ENCODE peak calls at places on chromosomes 4 and X, in nine cellular contexts. One of them, this sample, is unnamed.

GRCh38 chrX:109281478-109282275 is 200.2 kb downstream of the GUCY2F start:
- DNase-seq in K562: peak; percentile 0
- DNase-seq in sigmoid colon: no peak
- DNase-seq in endothelial cell of umbilical vein: peak; percentile 65
- DNase-seq in vagina: no peak
- DNase-seq in Panc1: no peak
- DNase-seq in transverse colon: peak; percentile 9
- DNase-seq in SK-N-SH: no peak
- DNase-seq in stomach: peak; percentile 56
- DNase-seq in this sample: no peak

GRCh38 chrX:153414838-153415552 is 3.7 kb downstream of the ZFP92 start:
- DNase-seq in K562: no peak
- DNase-seq in sigmoid colon: no peak
- DNase-seq in endothelial cell of umbilical vein: no peak
- DNase-seq in vagina: no peak
- DNase-seq in Panc1: no peak
- DNase-seq in transverse colon: no peak
- DNase-seq in SK-N-SH: no peak
- DNase-seq in stomach: no peak
- DNase-seq in this sample: no peak

GRCh38 chr4:112515278-112516075 is 503 bp downstream of the NEUROG2 start:
- DNase-seq in K562: peak; percentile 25
- DNase-seq in sigmoid colon: no peak
- DNase-seq in endothelial cell of umbilical vein: peak; percentile 40
- DNase-seq in vagina: no peak
- DNase-seq in Panc1: no peak
- DNase-seq in transverse colon: no peak
- DNase-seq in SK-N-SH: peak; percentile 75
- DNase-seq in stomach: no peak
- DNase-seq in this sample: no peak

GRCh38 chrX:40244980-40245379 is 147.2 kb upstream of the BCOR start:
- DNase-seq in K562: no peak
- DNase-seq in sigmoid colon: no peak
- DNase-seq in endothelial cell of umbilical vein: peak; percentile 77
- DNase-seq in vagina: no peak
- DNase-seq in Panc1: no peak
- DNase-seq in transverse colon: no peak
- DNase-seq in SK-N-SH: peak; percentile 68
- DNase-seq in stomach: no peak
- DNase-seq in this sample: no peak

GRCh38 chr4:174255790-174256189 is 27.7 kb downstream of the FBXO8 start:
- DNase-seq in K562: peak; percentile 30
- DNase-seq in sigmoid colon: no peak
- DNase-seq in endothelial cell of umbilical vein: no peak
- DNase-seq in vagina: no peak
- DNase-seq in Panc1: no peak
- DNase-seq in transverse colon: no peak
- DNase-seq in SK-N-SH: no peak
- DNase-seq in stomach: no peak
- DNase-seq in this sample: no peak

GRCh38 chr4:163548481-163549243 is 54.2 kb downstream of the TMA16 start:
- DNase-seq in K562: peak; percentile 49
- DNase-seq in sigmoid colon: no peak
- DNase-seq in endothelial cell of umbilical vein: peak; percentile 58
- DNase-seq in vagina: no peak
- DNase-seq in Panc1: no peak
- DNase-seq in transverse colon: no peak
- DNase-seq in SK-N-SH: peak; percentile 52
- DNase-seq in stomach: no peak
- DNase-seq in this sample: no peak

GRCh38 chrX:97384685-97385084 is 501.0 kb downstream of the RPA4 start:
- DNase-seq in K562: no peak
- DNase-seq in sigmoid colon: no peak
- DNase-seq in endothelial cell of umbilical vein: no peak
- DNase-seq in vagina: no peak
- DNase-seq in Panc1: no peak
- DNase-seq in transverse colon: no peak
- DNase-seq in SK-N-SH: no peak
- DNase-seq in stomach: no peak
- DNase-seq in this sample: no peak

GRCh38 chrX:106168107-106168506 is at the start of gene PWWP3B:
- DNase-seq in K562: peak; percentile 1
- DNase-seq in sigmoid colon: no peak
- DNase-seq in endothelial cell of umbilical vein: no peak
- DNase-seq in vagina: no peak
- DNase-seq in Panc1: no peak
- DNase-seq in transverse colon: peak; percentile 23
- DNase-seq in SK-N-SH: no peak
- DNase-seq in stomach: peak; percentile 65
- DNase-seq in this sample: peak; percentile 50

GRCh38 chr4:72857787-72858186 is 211.7 kb downstream of the COX18 start:
- DNase-seq in K562: no peak
- DNase-seq in sigmoid colon: no peak
- DNase-seq in endothelial cell of umbilical vein: no peak
- DNase-seq in vagina: no peak
- DNase-seq in Panc1: no peak
- DNase-seq in transverse colon: no peak
- DNase-seq in SK-N-SH: no peak
- DNase-seq in stomach: no peak
- DNase-seq in this sample: no peak

GRCh38 chrX:119391279-119391678 is 7.9 kb upstream of the SLC25A43 start:
- DNase-seq in K562: peak; percentile 24
- DNase-seq in sigmoid colon: no peak
- DNase-seq in endothelial cell of umbilical vein: peak; percentile 34
- DNase-seq in vagina: no peak
- DNase-seq in Panc1: no peak
- DNase-seq in transverse colon: peak; percentile 31
- DNase-seq in SK-N-SH: peak; percentile 26
- DNase-seq in stomach: peak; percentile 29
- DNase-seq in this sample: no peak

GRCh38 chrX:68568136-68568535 is 69.3 kb downstream of the YIPF6 start:
- DNase-seq in K562: no peak
- DNase-seq in sigmoid colon: no peak
- DNase-seq in endothelial cell of umbilical vein: no peak
- DNase-seq in vagina: no peak
- DNase-seq in Panc1: no peak
- DNase-seq in transverse colon: no peak
- DNase-seq in SK-N-SH: no peak
- DNase-seq in stomach: no peak
- DNase-seq in this sample: no peak

GRCh38 chr4:86247906-86248305 is 111.9 kb downstream of the MAPK10 start:
- DNase-seq in K562: no peak
- DNase-seq in sigmoid colon: no peak
- DNase-seq in endothelial cell of umbilical vein: no peak
- DNase-seq in vagina: no peak
- DNase-seq in Panc1: no peak
- DNase-seq in transverse colon: no peak
- DNase-seq in SK-N-SH: no peak
- DNase-seq in stomach: no peak
- DNase-seq in this sample: no peak

GRCh38 chrX:153905481-153906095 is 1.1 kb downstream of the AVPR2 start:
- DNase-seq in K562: no peak
- DNase-seq in sigmoid colon: no peak
- DNase-seq in endothelial cell of umbilical vein: no peak
- DNase-seq in vagina: no peak
- DNase-seq in Panc1: no peak
- DNase-seq in transverse colon: no peak
- DNase-seq in SK-N-SH: peak; percentile 29
- DNase-seq in stomach: no peak
- DNase-seq in this sample: no peak

GRCh38 chr4:162791321-162791720 is 375.4 kb downstream of the NAF1 start:
- DNase-seq in K562: no peak
- DNase-seq in sigmoid colon: no peak
- DNase-seq in endothelial cell of umbilical vein: no peak
- DNase-seq in vagina: no peak
- DNase-seq in Panc1: no peak
- DNase-seq in transverse colon: no peak
- DNase-seq in SK-N-SH: no peak
- DNase-seq in stomach: no peak
- DNase-seq in this sample: no peak

GRCh38 chr4:88439161-88439760 is 17.7 kb upstream of the HERC5 start:
- DNase-seq in K562: no peak
- DNase-seq in sigmoid colon: no peak
- DNase-seq in endothelial cell of umbilical vein: no peak
- DNase-seq in vagina: no peak
- DNase-seq in Panc1: no peak
- DNase-seq in transverse colon: no peak
- DNase-seq in SK-N-SH: no peak
- DNase-seq in stomach: no peak
- DNase-seq in this sample: peak; percentile 36

GRCh38 chr4:7491915-7492314 is 57.2 kb upstream of the PSAPL1 start:
- DNase-seq in K562: no peak
- DNase-seq in sigmoid colon: no peak
- DNase-seq in endothelial cell of umbilical vein: no peak
- DNase-seq in vagina: no peak
- DNase-seq in Panc1: no peak
- DNase-seq in transverse colon: no peak
- DNase-seq in SK-N-SH: no peak
- DNase-seq in stomach: no peak
- DNase-seq in this sample: no peak

DNA sequence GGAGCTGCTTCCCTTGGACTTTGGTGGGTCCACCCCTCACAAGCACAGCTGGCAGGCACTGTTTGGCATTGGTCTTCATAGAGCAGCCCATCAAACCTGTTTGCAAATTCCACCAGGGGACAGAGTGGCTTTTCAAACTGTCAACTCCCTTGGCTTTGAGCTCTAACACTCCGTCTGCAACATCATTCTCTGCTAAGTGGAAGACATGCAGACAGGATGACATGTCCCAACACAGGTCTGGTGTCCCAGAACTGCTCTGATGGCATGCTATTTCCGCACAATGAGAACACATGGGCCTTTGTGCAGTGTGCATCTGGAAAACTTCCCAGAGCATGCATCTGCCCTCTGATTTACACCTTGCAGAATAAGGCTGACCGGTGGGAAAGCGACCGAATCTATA is 212.7 kb upstream of the GYPA start:
- DNase-seq in K562: no peak
- DNase-seq in sigmoid colon: no peak
- DNase-seq in endothelial cell of umbilical vein: no peak
- DNase-seq in vagina: no peak
- DNase-seq in Panc1: no peak
- DNase-seq in transverse colon: no peak
- DNase-seq in SK-N-SH: no peak
- DNase-seq in stomach: no peak
- DNase-seq in this sample: peak; percentile 71
- TF ChIP-seq POLR2AphosphoS5 in K562: no peak
- TF ChIP-seq POLR2AphosphoS5 in sigmoid colon: no peak
- TF ChIP-seq POLR2AphosphoS5 in endothelial cell of umbilical vein: no peak
- TF ChIP-seq POLR2AphosphoS5 in vagina: no peak
- TF ChIP-seq POLR2AphosphoS5 in Panc1: no peak
- TF ChIP-seq POLR2AphosphoS5 in transverse colon: no peak
- TF ChIP-seq POLR2AphosphoS5 in SK-N-SH: no peak
- TF ChIP-seq POLR2AphosphoS5 in stomach: no peak
- TF ChIP-seq POLR2AphosphoS5 in this sample: no peak

DNA sequence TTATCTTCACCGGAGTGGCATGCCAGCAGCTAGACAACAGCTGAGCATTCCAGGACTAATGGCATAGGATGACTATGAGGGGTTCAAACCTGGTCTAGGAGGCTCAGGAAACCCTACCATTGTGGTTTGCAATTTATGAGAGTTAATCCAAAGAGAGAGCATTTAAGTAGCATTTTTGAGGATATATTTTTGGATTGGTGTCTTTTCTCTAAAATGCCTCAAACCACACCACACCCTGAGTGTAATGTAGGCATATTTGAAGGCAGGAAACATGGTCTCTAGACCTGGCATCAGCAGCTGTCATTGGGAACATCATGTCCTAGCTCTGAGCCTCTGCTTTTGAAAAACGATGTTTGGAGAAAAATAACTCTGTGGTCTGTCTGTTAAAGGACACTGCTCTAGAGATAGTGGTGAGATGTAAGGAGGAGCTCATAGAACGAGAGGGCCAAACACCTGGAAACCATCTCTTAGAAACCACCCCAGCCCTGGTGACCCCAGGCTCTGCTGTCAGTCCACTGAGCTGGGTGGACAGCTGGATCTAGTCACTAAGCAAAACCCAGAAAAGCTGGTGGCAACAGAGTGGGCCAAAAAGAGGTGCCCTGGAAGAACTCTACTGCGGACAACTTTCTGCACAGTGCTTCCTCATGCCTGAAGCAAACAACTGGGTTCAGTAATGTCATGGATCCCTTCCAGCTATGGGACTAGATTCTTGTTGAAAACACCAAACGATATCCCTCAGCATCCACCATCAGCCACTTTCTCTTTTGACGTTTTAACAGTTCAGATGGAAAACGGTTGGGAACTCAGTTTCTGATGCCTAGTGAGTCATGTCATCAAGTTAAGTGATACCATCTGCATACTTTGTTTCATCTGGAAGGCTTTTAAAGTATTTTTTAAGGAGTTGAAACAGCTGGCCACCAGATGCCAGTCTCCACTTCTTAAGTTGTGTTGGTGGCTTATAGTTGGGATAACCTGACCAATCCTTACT is 100.2 kb upstream of the C1QTNF7 start:
- DNase-seq in K562: no peak
- DNase-seq in sigmoid colon: no peak
- DNase-seq in endothelial cell of umbilical vein: no peak
- DNase-seq in vagina: no peak
- DNase-seq in Panc1: no peak
- DNase-seq in transverse colon: no peak
- DNase-seq in SK-N-SH: no peak
- DNase-seq in stomach: no peak
- DNase-seq in this sample: no peak
- H3K27ac ChIP-seq in K562: no peak overlapping the region
- H3K27ac ChIP-seq in sigmoid colon: no peak overlapping the region
- H3K27ac ChIP-seq in endothelial cell of umbilical vein: no peak overlapping the region
- H3K27ac ChIP-seq in vagina: peak overlapping the region; percentile 62
- H3K27ac ChIP-seq in Panc1: no peak overlapping the region
- H3K27ac ChIP-seq in transverse colon: no peak overlapping the region
- H3K27ac ChIP-seq in SK-N-SH: peak overlapping the region; percentile 57
- H3K27ac ChIP-seq in stomach: no peak overlapping the region
- H3K27ac ChIP-seq in this sample: no peak overlapping the region

DNA sequence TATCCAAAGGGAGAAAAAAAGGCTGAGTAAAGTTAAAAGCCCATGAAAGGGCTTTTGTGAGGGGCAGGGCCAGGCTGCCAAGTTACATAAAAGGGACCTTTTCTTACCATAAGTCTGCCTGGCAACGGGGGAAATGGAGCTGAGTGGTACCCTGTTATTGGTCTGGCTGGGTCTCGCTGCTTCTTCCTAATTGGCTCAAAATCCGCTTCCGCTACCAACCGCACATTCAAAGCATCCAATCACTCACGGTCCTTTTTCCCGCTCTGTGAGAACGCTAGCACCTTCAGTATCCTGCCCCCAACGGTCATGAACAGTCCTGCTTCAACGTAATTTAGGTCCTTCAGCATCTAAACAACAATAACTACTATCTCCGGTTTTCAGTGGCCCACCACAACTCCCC is 611 bp downstream of the TEX11 start:
- DNase-seq in K562: no peak
- DNase-seq in sigmoid colon: no peak
- DNase-seq in endothelial cell of umbilical vein: no peak
- DNase-seq in vagina: no peak
- DNase-seq in Panc1: no peak
- DNase-seq in transverse colon: no peak
- DNase-seq in SK-N-SH: no peak
- DNase-seq in stomach: no peak
- DNase-seq in this sample: no peak
- TF ChIP-seq POLR2AphosphoS5 in K562: no peak
- TF ChIP-seq POLR2AphosphoS5 in sigmoid colon: no peak
- TF ChIP-seq POLR2AphosphoS5 in endothelial cell of umbilical vein: no peak
- TF ChIP-seq POLR2AphosphoS5 in vagina: no peak
- TF ChIP-seq POLR2AphosphoS5 in Panc1: no peak
- TF ChIP-seq POLR2AphosphoS5 in transverse colon: no peak
- TF ChIP-seq POLR2AphosphoS5 in SK-N-SH: no peak
- TF ChIP-seq POLR2AphosphoS5 in stomach: no peak
- TF ChIP-seq POLR2AphosphoS5 in this sample: no peak

GRCh38 chrX:29382811-29383210 is 795.6 kb downstream of the IL1RAPL1 start:
- DNase-seq in K562: no peak
- DNase-seq in sigmoid colon: no peak
- DNase-seq in endothelial cell of umbilical vein: no peak
- DNase-seq in vagina: no peak
- DNase-seq in Panc1: no peak
- DNase-seq in transverse colon: no peak
- DNase-seq in SK-N-SH: no peak
- DNase-seq in stomach: no peak
- DNase-seq in this sample: no peak
- H3K27ac ChIP-seq in K562: no peak overlapping the region
- H3K27ac ChIP-seq in sigmoid colon: no peak overlapping the region
- H3K27ac ChIP-seq in endothelial cell of umbilical vein: no peak overlapping the region
- H3K27ac ChIP-seq in vagina: no peak overlapping the region
- H3K27ac ChIP-seq in Panc1: no peak overlapping the region
- H3K27ac ChIP-seq in transverse colon: no peak overlapping the region
- H3K27ac ChIP-seq in SK-N-SH: no peak overlapping the region
- H3K27ac ChIP-seq in stomach: no peak overlapping the region
- H3K27ac ChIP-seq in this sample: no peak overlapping the region

This sample was measured in breast epithelium.